ENCODE peak calls at places on chromosomes 1 and 21, in six cellular contexts. T is GM12892, N is H1, R is K562, M is GM12878, K is HepG2. Y is an unnamed sample.

GRCh38 chr1:58446368-58446767 is 100.2 kb downstream of the OMA1 start:
- DNase-seq in M (no peak), K (peak; percentile 28), T (no peak), N (no peak), R (no peak), Y (no peak)

GRCh38 chr1:94081566-94082344 is 39.2 kb downstream of the ABCA4 start:
- DNase-seq in T (no peak), N (no peak), R (no peak), K (no peak), M (no peak), Y (no peak)

GRCh38 chr1:150973258-150973825 is 1.3 kb downstream of the CERS2 start:
- DNase-seq in M (no peak), R (peak; percentile 37), K (no peak), T (no peak), N (peak; percentile 59), Y (peak; percentile 22)

GRCh38 chr1:115764541-115764940 is 4.0 kb downstream of the CASQ2 start:
- DNase-seq in N (no peak), M (no peak), T (no peak), K (peak; percentile 57), R (peak; percentile 24), Y (no peak)

GRCh38 chr1:77948841-77949424 is 29.9 kb downstream of the FUBP1 start:
- DNase-seq in R (no peak), K (peak; percentile 42), N (no peak), T (no peak), M (no peak), Y (no peak)

GRCh38 chr1:5254131-5254725 is 599.8 kb downstream of the AJAP1 start:
- DNase-seq in R (no peak), M (no peak), N (no peak), T (no peak), K (no peak), Y (no peak)

GRCh38 chr1:235341334-235341733 is 13.0 kb downstream of the GGPS1 start:
- DNase-seq in R (no peak), K (no peak), M (no peak), T (no peak), N (no peak), Y (no peak)

GRCh38 chr21:38819719-38820147 is 14.0 kb downstream of the ETS2 start:
- DNase-seq in R (no peak), M (no peak), N (no peak), K (no peak), T (no peak), Y (no peak)

GRCh38 chr21:29304577-29304976 is 5.9 kb downstream of the BACH1 start:
- DNase-seq in R (no peak), N (no peak), K (no peak), T (no peak), M (no peak), Y (no peak)

GRCh38 chr1:110508038-110508437 is 10.9 kb downstream of the KCNA10 start:
- DNase-seq in N (peak; percentile 58), T (peak; percentile 39), R (no peak), K (no peak), M (no peak), Y (no peak)

GRCh38 chr1:6554031-6554906 is at the start of gene NOL9:
- DNase-seq in M (peak; percentile 68), N (peak; percentile 99), R (peak; percentile 98), K (peak; percentile 84), T (peak; percentile 96), Y (peak; percentile 97)

GRCh38 chr1:43524804-43525203 is 5.9 kb upstream of the PTPRF start:
- DNase-seq in K (no peak), R (peak; percentile 75), M (no peak), N (no peak), T (no peak), Y (no peak)

GRCh38 chr1:58883037-58883887 is 99.4 kb upstream of the JUN start:
- DNase-seq in M (no peak), R (peak; percentile 71), K (peak; percentile 93), N (no peak), T (no peak), Y (no peak)

GRCh38 chr1:59446257-59446901 is 149.5 kb downstream of the FGGY start:
- DNase-seq in R (no peak), M (no peak), N (no peak), T (no peak), K (no peak), Y (no peak)

GRCh38 chr1:165034136-165034535 is 322.4 kb downstream of the LMX1A start:
- DNase-seq in M (no peak), R (no peak), K (no peak), N (no peak), T (no peak), Y (no peak)

GRCh38 chr1:1181938-1182410 is 8.3 kb downstream of the TTLL10 start:
- DNase-seq in M (no peak), N (peak; percentile 43), R (no peak), K (no peak), T (no peak), Y (no peak)

GRCh38 chr21:14070049-14070893 is 140.5 kb downstream of the LIPI start:
- DNase-seq in N (peak; percentile 44), T (no peak), R (no peak), K (no peak), M (no peak), Y (no peak)

GRCh38 chr1:6350416-6351088 is 43.0 kb downstream of the ACOT7 start:
- DNase-seq in N (no peak), T (no peak), R (no peak), K (no peak), M (no peak), Y (no peak)

GRCh38 chr21:43307677-43308070 is 119.3 kb downstream of the SIK1 start:
- DNase-seq in N (no peak), M (no peak), K (no peak), T (no peak), R (no peak), Y (no peak)

GRCh38 chr1:42035205-42035829 is 116.6 kb upstream of the HIVEP3 start:
- DNase-seq in K (no peak), M (no peak), T (peak; percentile 67), N (peak; percentile 85), R (peak; percentile 90), Y (peak; percentile 76)

GRCh38 chr1:42038261-42038660 is 114.9 kb upstream of the GUCA2B start:
- DNase-seq in R (no peak), M (no peak), T (no peak), N (no peak), K (no peak), Y (no peak)

GRCh38 chr1:42037586-42037985 is 115.6 kb upstream of the GUCA2B start:
- DNase-seq in K (no peak), N (no peak), T (no peak), M (no peak), R (no peak), Y (no peak)

GRCh38 chr1:42040159-42040558 is 113.1 kb upstream of the GUCA2B start:
- DNase-seq in N (no peak), R (no peak), M (no peak), T (no peak), K (no peak), Y (no peak)

DNA sequence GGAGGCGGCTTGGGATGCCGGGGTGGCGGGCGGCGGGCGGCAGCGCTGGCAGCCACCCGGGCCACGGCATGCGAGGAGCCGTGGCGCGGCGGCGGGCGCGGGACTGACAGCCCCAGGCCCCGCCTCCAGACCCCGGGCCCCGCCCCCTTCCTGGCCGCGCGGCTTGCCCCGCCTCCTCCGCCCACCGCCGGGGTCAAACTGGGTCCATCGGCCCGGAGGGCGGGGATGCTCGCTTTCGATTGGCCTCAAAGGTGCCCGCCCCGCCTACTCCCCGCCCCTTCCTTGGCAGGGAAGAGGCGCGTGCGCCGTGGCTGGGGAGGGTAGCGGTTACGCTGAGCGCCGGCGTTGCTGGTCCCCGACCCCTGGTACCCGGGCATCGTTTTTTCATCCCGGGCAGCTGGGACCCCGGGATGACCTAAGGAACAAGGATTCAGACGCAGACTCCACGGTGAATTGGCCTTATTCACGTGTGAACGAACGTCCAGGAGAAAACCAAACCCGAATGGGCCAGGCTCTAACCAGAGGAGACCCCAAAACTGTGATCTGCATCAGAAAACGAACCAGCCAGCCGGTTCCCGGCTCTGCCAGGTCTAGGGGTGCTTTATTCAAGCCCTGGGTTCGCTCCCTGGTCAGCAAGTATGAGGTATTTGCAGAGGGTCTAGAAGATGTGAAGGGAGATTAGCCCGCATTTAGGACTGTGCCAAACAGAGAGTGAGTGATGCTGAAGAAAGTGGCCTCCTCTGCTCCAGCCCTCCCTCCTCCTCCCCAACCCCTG is 117.2 kb upstream of the GUCA2B start:
- DNase-seq in M (peak; percentile 55), T (peak; percentile 91), N (peak; percentile 99), R (peak; percentile 98), K (peak; percentile 74), Y (peak; percentile 93)
- TF ChIP-seq POLR2A in M (peak; percentile 63), T (peak; percentile 22), N (no peak), R (peak; percentile 54), K (peak; percentile 12), Y (no peak)

GRCh38 chr1:211517006-211517405 is 25.0 kb upstream of the RD3 start:
- DNase-seq in R (no peak), T (no peak), K (peak; percentile 33), M (no peak), N (no peak), Y (no peak)
- TF ChIP-seq TAF1 in R (no peak), T (no peak), K (no peak), M (no peak), N (no peak), Y (no peak)

GRCh38 chr1:220881918-220882891 is 3.0 kb downstream of the HLX start:
- DNase-seq in N (peak; percentile 89), T (no peak), K (no peak), M (no peak), R (no peak), Y (no peak)

GRCh38 chr1:220880367-220880680 is 1.1 kb downstream of the HLX start:
- DNase-seq in T (no peak), K (no peak), N (no peak), R (no peak), M (no peak), Y (no peak)

GRCh38 chr1:220879090-220879508 is at the start of gene HLX:
- DNase-seq in N (peak; percentile 78), K (no peak), R (peak; percentile 96), T (peak; percentile 69), M (no peak), Y (peak; percentile 53)

GRCh38 chr1:220879509-220880366 is 495 bp downstream of the HLX start:
- DNase-seq in M (no peak), T (peak; percentile 49), K (no peak), N (peak; percentile 71), R (peak; percentile 67), Y (peak; percentile 46)

DNA sequence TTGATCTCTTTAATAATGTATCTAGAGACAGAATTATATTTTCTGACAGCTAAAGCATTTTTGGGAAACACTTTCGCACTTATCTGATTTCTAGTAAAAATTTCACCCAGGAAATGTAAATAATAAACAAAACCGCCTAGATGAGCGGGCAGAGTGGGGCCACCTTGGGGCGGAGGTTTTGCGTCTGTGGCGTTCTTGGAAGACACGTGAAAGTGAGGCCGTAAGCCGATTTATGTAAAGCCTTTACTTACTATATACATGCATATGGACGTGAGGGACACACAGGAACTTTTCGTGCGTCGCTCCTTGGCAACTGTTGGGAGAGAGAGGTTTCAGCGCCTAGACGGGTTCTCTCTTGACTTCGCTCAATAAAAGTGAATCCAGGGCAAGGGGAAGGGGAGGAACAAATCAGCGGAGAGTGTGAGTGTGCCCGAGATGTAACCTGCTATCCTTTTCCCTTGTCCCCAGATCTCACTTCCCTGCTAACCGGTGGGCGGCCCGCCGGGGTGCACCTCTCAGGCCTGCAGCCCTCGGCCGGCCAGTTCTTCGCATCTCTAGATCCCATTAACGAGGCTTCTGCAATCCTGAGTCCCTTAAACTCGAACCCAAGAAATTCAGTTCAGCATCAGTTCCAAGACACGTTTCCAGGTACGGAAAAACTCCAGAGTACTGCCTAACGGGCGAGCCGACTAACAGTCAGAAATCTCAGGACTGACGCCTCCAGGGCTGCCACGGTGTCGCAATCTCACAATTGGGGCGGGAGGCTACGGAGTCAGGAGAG is 1.7 kb downstream of the HLX start:
- DNase-seq in K (no peak), M (no peak), N (peak; percentile 67), R (peak; percentile 19), T (no peak), Y (no peak)
- TF ChIP-seq POLR2A in K (no peak), M (no peak), N (no peak), R (no peak), T (no peak), Y (no peak)

GRCh38 chr21:27734146-27734545 is 767.3 kb upstream of the ADAMTS5 start:
- DNase-seq in M (no peak), K (no peak), T (no peak), N (no peak), R (no peak), Y (no peak)
- TF ChIP-seq TAF1 in M (no peak), K (no peak), T (no peak), N (no peak), R (no peak), Y (no peak)

Y was measured in GM12891.